ENCODE peak calls at places on chromosomes 6 and 20, in seven cellular contexts. X, G, B, K, I, S and C are unnamed samples.
A peak's percentile ranks its signal among the peaks of the same experiment; 100 is the strongest.

GRCh38 chr6:133595076-133595868 is 293.6 kb upstream of the TCF21 start:
- DNase-seq in X (no peak), G (no peak), B (no peak), K (no peak), I (no peak), S (no peak), C (no peak)

GRCh38 chr6:67679566-67680296 is 955.4 kb upstream of the ADGRB3 start:
- DNase-seq in X (no peak), G (no peak), B (no peak), K (no peak), I (no peak), S (no peak), C (no peak)

GRCh38 chr6:166683477-166683876 is 56.4 kb upstream of the RPS6KA2 start:
- DNase-seq in X (no peak), G (no peak), B (no peak), K (no peak), I (no peak), S (no peak), C (no peak)

GRCh38 chr6:3382399-3383279 is 74.2 kb downstream of the SLC22A23 start:
- DNase-seq in X (no peak), G (no peak), B (no peak), K (no peak), I (no peak), S (no peak), C (peak; percentile 84)

GRCh38 chr20:39829255-39829654 is 859.8 kb downstream of the MAFB start:
- DNase-seq in X (peak; percentile 23), G (peak; percentile 18), B (no peak), K (no peak), I (no peak), S (no peak), C (no peak)

GRCh38 chr20:55415567-55416142 is 589.7 kb downstream of the CBLN4 start:
- DNase-seq in X (peak; percentile 36), G (no peak), B (no peak), K (peak; percentile 56), I (no peak), S (no peak), C (peak; percentile 15)

GRCh38 chr6:33929575-33930288 is 125.9 kb upstream of the MLN start:
- DNase-seq in X (no peak), G (peak; percentile 33), B (no peak), K (no peak), I (no peak), S (no peak), C (no peak)

GRCh38 chr6:53290547-53291510 is 57.9 kb downstream of the ELOVL5 start:
- DNase-seq in X (no peak), G (no peak), B (no peak), K (no peak), I (no peak), S (no peak), C (no peak)

GRCh38 chr6:71056656-71057055 is 99.8 kb upstream of the B3GAT2 start:
- DNase-seq in X (no peak), G (no peak), B (no peak), K (no peak), I (no peak), S (no peak), C (no peak)

GRCh38 chr20:36352843-36353553 is 46.9 kb downstream of the DLGAP4 start:
- DNase-seq in X (no peak), G (no peak), B (no peak), K (no peak), I (no peak), S (no peak), C (peak; percentile 57)

GRCh38 chr6:113009682-113010081 is 662.6 kb downstream of the RFPL4B start:
- DNase-seq in X (no peak), G (no peak), B (no peak), K (no peak), I (no peak), S (no peak), C (no peak)

GRCh38 chr6:133923938-133924593 is 29.0 kb upstream of the TBPL1 start:
- DNase-seq in X (peak; percentile 62), G (no peak), B (peak; percentile 9), K (peak; percentile 94), I (peak; percentile 20), S (no peak), C (peak; percentile 55)

GRCh38 chr6:79257381-79258205 is 23.1 kb upstream of the HMGN3 start:
- DNase-seq in X (no peak), G (no peak), B (no peak), K (no peak), I (no peak), S (no peak), C (no peak)

GRCh38 chr20:38799248-38799647 is 6.2 kb upstream of the PPP1R16B start:
- DNase-seq in X (no peak), G (no peak), B (no peak), K (no peak), I (no peak), S (no peak), C (no peak)

GRCh38 chr6:97304701-97305100 is 21.7 kb upstream of the MMS22L start:
- DNase-seq in X (no peak), G (no peak), B (no peak), K (no peak), I (no peak), S (no peak), C (no peak)

GRCh38 chr20:3378138-3378537 is 29.3 kb downstream of the DNAAF9 start:
- DNase-seq in X (no peak), G (no peak), B (no peak), K (no peak), I (no peak), S (no peak), C (no peak)

GRCh38 chr20:14963262-14963663 is 625.9 kb upstream of the FLRT3 start:
- DNase-seq in X (no peak), G (no peak), B (no peak), K (no peak), I (no peak), S (no peak), C (no peak)

GRCh38 chr6:1131285-1132079 is 180.4 kb upstream of the FOXQ1 start:
- DNase-seq in X (no peak), G (no peak), B (no peak), K (no peak), I (no peak), S (no peak), C (no peak)

GRCh38 chr20:60652615-60653014 is 599.4 kb upstream of the CDH4 start:
- DNase-seq in X (peak; percentile 26), G (no peak), B (no peak), K (no peak), I (no peak), S (no peak), C (no peak)

GRCh38 chr6:129671442-129672344 is 38.3 kb downstream of the ARHGAP18 start:
- DNase-seq in X (no peak), G (no peak), B (peak; percentile 31), K (peak; percentile 64), I (peak; percentile 52), S (no peak), C (no peak)

GRCh38 chr6:118665011-118665410 is 13.6 kb upstream of the CEP85L start:
- DNase-seq in X (no peak), G (no peak), B (no peak), K (no peak), I (no peak), S (no peak), C (no peak)

GRCh38 chr6:150857062-150857905 is 8.2 kb upstream of the MTHFD1L start:
- DNase-seq in X (no peak), G (no peak), B (no peak), K (peak; percentile 38), I (no peak), S (no peak), C (no peak)

GRCh38 chr20:47951521-47951951 is 166.3 kb upstream of the SULF2 start:
- DNase-seq in X (no peak), G (no peak), B (no peak), K (no peak), I (no peak), S (no peak), C (no peak)

GRCh38 chr20:40961176-40961575 is 67.4 kb upstream of the TOP1 start:
- DNase-seq in X (no peak), G (no peak), B (no peak), K (no peak), I (no peak), S (no peak), C (no peak)

GRCh38 chr6:147078602-147079001 is 125.6 kb upstream of the STXBP5 start:
- DNase-seq in X (no peak), G (no peak), B (no peak), K (no peak), I (no peak), S (no peak), C (no peak)

GRCh38 chr6:133895573-133896343 is 6.8 kb downstream of the TCF21 start:
- DNase-seq in X (no peak), G (peak; percentile 46), B (no peak), K (no peak), I (no peak), S (no peak), C (no peak)

GRCh38 chr6:157460182-157460999 is 79.4 kb downstream of the ZDHHC14 start:
- DNase-seq in X (no peak), G (no peak), B (no peak), K (no peak), I (no peak), S (no peak), C (no peak)

GRCh38 chr6:15244605-15245360 is 1.1 kb upstream of the JARID2 start:
- DNase-seq in X (peak; percentile 70), G (peak; percentile 85), B (peak; percentile 47), K (peak; percentile 64), I (peak; percentile 43), S (peak; percentile 99), C (peak; percentile 87)